ENCODE peak calls at places on chromosomes 7 and 10, in six cellular contexts. One of them, this sample, is unnamed.

GRCh38 chr10:43057231-43057711 is 19.6 kb upstream of the RET start:
- DNase-seq in IMR-90: no peak
- DNase-seq in mesenchymal stem cell: no peak
- DNase-seq in H1: no peak
- DNase-seq in neuronal stem cell: no peak
- DNase-seq in H9: no peak
- DNase-seq in this sample: no peak

GRCh38 chr7:7924303-7924702 is 44.3 kb upstream of the GLCCI1 start:
- DNase-seq in IMR-90: no peak
- DNase-seq in neuronal stem cell: no peak
- DNase-seq in H1: no peak
- DNase-seq in mesenchymal stem cell: no peak
- DNase-seq in H9: no peak
- DNase-seq in this sample: peak

GRCh38 chr10:23344251-23344841 is at the start of gene C10orf67:
- DNase-seq in neuronal stem cell: peak
- DNase-seq in H1: peak
- DNase-seq in mesenchymal stem cell: peak
- DNase-seq in IMR-90: peak
- DNase-seq in H9: peak
- DNase-seq in this sample: peak

GRCh38 chr7:66150471-66150870 is 35.8 kb downstream of the CRCP start:
- DNase-seq in neuronal stem cell: no peak
- DNase-seq in IMR-90: peak
- DNase-seq in H9: no peak
- DNase-seq in H1: no peak
- DNase-seq in mesenchymal stem cell: peak
- DNase-seq in this sample: no peak

GRCh38 chr10:43250925-43251663 is 15.8 kb downstream of the RASGEF1A start:
- DNase-seq in H1: no peak
- DNase-seq in H9: peak
- DNase-seq in neuronal stem cell: no peak
- DNase-seq in IMR-90: no peak
- DNase-seq in mesenchymal stem cell: no peak
- DNase-seq in this sample: peak

GRCh38 chr10:113239569-113239968 is 289.5 kb downstream of the TCF7L2 start:
- DNase-seq in IMR-90: no peak
- DNase-seq in mesenchymal stem cell: no peak
- DNase-seq in H9: no peak
- DNase-seq in H1: no peak
- DNase-seq in neuronal stem cell: no peak
- DNase-seq in this sample: no peak

GRCh38 chr7:136336932-136337331 is 359.8 kb upstream of the MTPN start:
- DNase-seq in H1: no peak
- DNase-seq in mesenchymal stem cell: no peak
- DNase-seq in IMR-90: no peak
- DNase-seq in H9: no peak
- DNase-seq in neuronal stem cell: no peak
- DNase-seq in this sample: no peak

GRCh38 chr10:21531164-21531563 is 2.9 kb upstream of the MLLT10 start:
- DNase-seq in neuronal stem cell: no peak
- DNase-seq in mesenchymal stem cell: peak
- DNase-seq in IMR-90: peak
- DNase-seq in H1: no peak
- DNase-seq in H9: no peak
- DNase-seq in this sample: no peak

GRCh38 chr10:129852829-129853228 is 111.2 kb downstream of the EBF3 start:
- DNase-seq in H1: no peak
- DNase-seq in IMR-90: no peak
- DNase-seq in mesenchymal stem cell: no peak
- DNase-seq in neuronal stem cell: no peak
- DNase-seq in H9: no peak
- DNase-seq in this sample: no peak

GRCh38 chr7:143901360-143901709 is 641 bp downstream of the TCAF1 start:
- DNase-seq in IMR-90: peak
- DNase-seq in mesenchymal stem cell: no peak
- DNase-seq in neuronal stem cell: peak
- DNase-seq in H9: no peak
- DNase-seq in H1: peak
- DNase-seq in this sample: no peak
- H2AK5ac ChIP-seq in IMR-90: peak
- H2AK5ac ChIP-seq in mesenchymal stem cell: no peak
- H2AK5ac ChIP-seq in neuronal stem cell: peak
- H2AK5ac ChIP-seq in H9: no peak
- H2AK5ac ChIP-seq in H1: no peak
- H2AK5ac ChIP-seq in this sample: no peak

GRCh38 chr10:77602913-77603528 is 34.6 kb downstream of the KCNMA1 start:
- DNase-seq in mesenchymal stem cell: peak
- DNase-seq in IMR-90: peak
- DNase-seq in H1: no peak
- DNase-seq in H9: no peak
- DNase-seq in neuronal stem cell: no peak
- DNase-seq in this sample: no peak
- H4K8ac ChIP-seq in mesenchymal stem cell: peak
- H4K8ac ChIP-seq in IMR-90: peak
- H4K8ac ChIP-seq in H1: no peak
- H4K8ac ChIP-seq in H9: no peak
- H4K8ac ChIP-seq in neuronal stem cell: no peak
- H4K8ac ChIP-seq in this sample: no peak

DNA sequence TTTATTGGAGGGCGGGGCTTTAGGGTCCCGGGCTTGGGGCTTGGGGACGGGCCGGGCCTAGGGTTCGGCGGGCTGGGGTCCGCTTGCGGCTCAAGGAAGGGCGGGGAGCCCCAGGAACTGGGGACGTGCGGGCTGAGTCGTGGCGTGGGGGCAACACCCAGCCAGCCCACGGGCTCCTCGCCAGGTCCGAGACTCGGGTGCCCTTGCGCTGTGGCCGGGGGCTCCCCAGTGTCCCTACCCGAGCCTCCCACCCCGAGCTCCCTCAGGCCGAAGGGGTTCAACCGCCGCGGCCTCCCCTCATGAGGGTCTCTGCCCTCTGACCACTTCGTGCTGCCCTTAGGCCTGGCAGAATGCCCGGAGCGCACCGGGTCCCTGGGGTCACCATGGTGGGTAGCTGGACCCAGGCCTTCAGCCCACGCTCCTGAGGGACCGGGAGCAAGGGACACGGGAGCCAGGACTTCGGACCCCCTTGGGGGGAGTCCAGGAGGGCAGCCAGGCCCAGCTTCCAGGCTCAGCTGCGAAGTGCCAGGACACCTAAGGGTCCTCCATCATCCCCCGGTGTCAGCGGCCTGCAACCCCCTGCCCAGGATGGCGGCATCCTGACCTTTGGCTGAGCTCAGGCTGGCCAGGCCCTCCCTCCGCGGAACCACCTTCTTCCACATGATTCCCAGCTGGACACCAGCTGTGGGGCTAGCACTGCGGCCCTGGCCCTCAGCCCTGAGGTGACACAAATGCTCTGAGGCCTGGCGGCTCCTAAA is 522 bp upstream of the FUOM start:
- DNase-seq in mesenchymal stem cell: no peak
- DNase-seq in neuronal stem cell: no peak
- DNase-seq in IMR-90: no peak
- DNase-seq in H9: no peak
- DNase-seq in H1: peak
- DNase-seq in this sample: no peak
- H2AK5ac ChIP-seq in mesenchymal stem cell: no peak
- H2AK5ac ChIP-seq in neuronal stem cell: peak
- H2AK5ac ChIP-seq in IMR-90: no peak
- H2AK5ac ChIP-seq in H9: no peak
- H2AK5ac ChIP-seq in H1: no peak
- H2AK5ac ChIP-seq in this sample: no peak

GRCh38 chr7:150403376-150404171 is 24.4 kb downstream of the ZNF775 start:
- DNase-seq in mesenchymal stem cell: no peak
- DNase-seq in neuronal stem cell: no peak
- DNase-seq in IMR-90: no peak
- DNase-seq in H9: peak
- DNase-seq in H1: no peak
- DNase-seq in this sample: no peak

GRCh38 chr7:150405584-150406310 is 26.6 kb downstream of the ZNF775 start:
- DNase-seq in IMR-90: peak
- DNase-seq in neuronal stem cell: no peak
- DNase-seq in mesenchymal stem cell: peak
- DNase-seq in H1: peak
- DNase-seq in H9: peak
- DNase-seq in this sample: no peak

GRCh38 chr7:150406311-150406564 is 27.1 kb downstream of the ZNF775 start:
- DNase-seq in IMR-90: no peak
- DNase-seq in H1: no peak
- DNase-seq in H9: no peak
- DNase-seq in mesenchymal stem cell: no peak
- DNase-seq in neuronal stem cell: no peak
- DNase-seq in this sample: no peak

GRCh38 chr7:150404172-150404784 is 25.1 kb downstream of the ZNF775 start:
- DNase-seq in neuronal stem cell: no peak
- DNase-seq in IMR-90: no peak
- DNase-seq in mesenchymal stem cell: no peak
- DNase-seq in H1: no peak
- DNase-seq in H9: no peak
- DNase-seq in this sample: no peak

DNA sequence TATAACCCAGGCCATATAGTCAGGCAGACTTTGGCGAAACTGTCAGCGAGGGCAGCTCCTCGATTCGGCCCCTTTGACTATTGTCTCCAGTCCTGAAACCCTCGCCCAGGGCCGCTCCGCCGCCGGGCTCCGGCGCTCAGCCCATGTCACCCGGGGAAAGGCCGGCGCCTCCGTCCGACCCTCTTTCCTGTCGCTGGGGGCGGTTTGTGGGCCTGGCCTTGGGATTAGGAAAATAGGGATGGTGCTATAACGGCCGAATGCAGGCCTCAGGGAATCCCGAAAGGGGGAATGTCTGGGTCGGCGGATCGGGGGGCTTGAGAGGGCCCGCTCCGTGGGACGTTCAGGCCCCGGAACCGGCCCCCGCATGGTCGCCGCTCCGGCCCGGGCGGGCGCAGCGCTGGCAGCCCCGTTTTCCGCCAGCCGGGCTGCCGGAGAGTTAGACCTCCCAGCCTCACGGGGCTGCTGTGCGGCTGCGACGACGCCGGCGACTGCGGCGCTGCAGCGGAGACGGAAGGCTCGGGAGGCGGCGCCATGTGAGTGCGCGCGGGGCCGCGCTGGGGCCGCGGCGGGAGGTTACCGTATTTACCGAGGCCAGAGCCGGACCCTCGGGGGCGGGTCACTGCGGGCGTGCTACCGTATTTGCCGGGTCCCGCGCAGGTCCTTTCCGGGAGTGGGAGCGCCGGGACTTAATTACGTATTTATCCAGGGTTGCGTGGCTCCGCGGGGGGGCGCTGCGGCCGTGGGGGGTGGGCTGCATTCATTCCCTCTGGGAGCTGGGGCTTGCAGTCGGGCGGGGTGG is 25.9 kb downstream of the ZNF775 start:
- DNase-seq in IMR-90: peak
- DNase-seq in mesenchymal stem cell: peak
- DNase-seq in H1: peak
- DNase-seq in H9: peak
- DNase-seq in neuronal stem cell: peak
- DNase-seq in this sample: peak
- H4K8ac ChIP-seq in IMR-90: peak
- H4K8ac ChIP-seq in mesenchymal stem cell: peak
- H4K8ac ChIP-seq in H1: peak
- H4K8ac ChIP-seq in H9: no peak
- H4K8ac ChIP-seq in neuronal stem cell: no peak
- H4K8ac ChIP-seq in this sample: no peak

DNA sequence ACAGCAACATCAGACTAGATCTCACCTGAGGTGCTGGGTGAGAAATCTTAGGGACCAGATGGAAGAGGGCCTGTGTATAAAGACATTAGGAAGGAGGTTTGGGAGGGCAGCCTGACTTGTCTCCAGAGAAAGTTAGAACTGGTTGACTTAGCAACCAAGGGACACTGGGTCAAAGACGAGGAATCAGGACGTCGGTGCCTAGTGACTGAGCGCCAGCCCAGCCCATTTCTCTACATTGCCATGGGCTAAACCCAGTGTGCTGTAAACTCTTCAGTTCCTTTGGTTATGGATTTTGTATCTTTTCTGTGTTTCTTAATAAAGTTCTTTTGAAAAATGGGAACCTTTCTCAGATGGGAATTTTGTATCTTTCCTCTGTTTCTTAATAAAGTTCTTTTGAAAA is 12.3 kb downstream of the TRIM56 start:
- DNase-seq in IMR-90: no peak
- DNase-seq in H1: no peak
- DNase-seq in H9: no peak
- DNase-seq in mesenchymal stem cell: no peak
- DNase-seq in neuronal stem cell: no peak
- DNase-seq in this sample: no peak
- H2AK5ac ChIP-seq in IMR-90: peak
- H2AK5ac ChIP-seq in H1: no peak
- H2AK5ac ChIP-seq in H9: no peak
- H2AK5ac ChIP-seq in mesenchymal stem cell: peak
- H2AK5ac ChIP-seq in neuronal stem cell: no peak
- H2AK5ac ChIP-seq in this sample: no peak

This sample was measured in mesendoderm.